ENCODE peak calls at places on chromosomes 12 and 14, in four cellular contexts. D is colonic mucosa; S is CD8-positive, alpha-beta T cell; R is CD4-positive, CD25-positive, alpha-beta regulatory T cell. A is an unnamed sample.

GRCh38 chr12:113422030-113422900 is at the start of gene SDSL:
- DNase-seq in D (peak; percentile 83), S (no peak), R (peak; percentile 15), A (no peak)

GRCh38 chr14:103275000-103275399 is 59.0 kb upstream of the EIF5 start:
- DNase-seq in D (no peak), S (no peak), R (no peak), A (no peak)

GRCh38 chr12:85519163-85519562 is 239.1 kb downstream of the ALX1 start:
- DNase-seq in D (no peak), S (no peak), R (no peak), A (no peak)

GRCh38 chr14:104370256-104370870 is 209.2 kb upstream of the C14orf180 start:
- DNase-seq in D (peak; percentile 24), S (no peak), R (peak; percentile 23), A (no peak)

GRCh38 chr14:105486974-105487448 is 325 bp downstream of the CRIP1 start:
- DNase-seq in D (peak; percentile 86), S (peak; percentile 56), R (peak; percentile 53), A (peak; percentile 68)

GRCh38 chr14:102833341-102833740 is 56.1 kb downstream of the TRAF3 start:
- DNase-seq in D (no peak), S (no peak), R (no peak), A (no peak)

GRCh38 chr14:34075826-34076225 is 125.0 kb upstream of the EGLN3 start:
- DNase-seq in D (no peak), S (no peak), R (no peak), A (no peak)

GRCh38 chr12:129237881-129238280 is 384.6 kb downstream of the GLT1D1 start:
- DNase-seq in D (no peak), S (no peak), R (no peak), A (no peak)

GRCh38 chr12:117792471-117792870 is 176.3 kb downstream of the KSR2 start:
- DNase-seq in D (no peak), S (no peak), R (no peak), A (no peak)

DNA sequence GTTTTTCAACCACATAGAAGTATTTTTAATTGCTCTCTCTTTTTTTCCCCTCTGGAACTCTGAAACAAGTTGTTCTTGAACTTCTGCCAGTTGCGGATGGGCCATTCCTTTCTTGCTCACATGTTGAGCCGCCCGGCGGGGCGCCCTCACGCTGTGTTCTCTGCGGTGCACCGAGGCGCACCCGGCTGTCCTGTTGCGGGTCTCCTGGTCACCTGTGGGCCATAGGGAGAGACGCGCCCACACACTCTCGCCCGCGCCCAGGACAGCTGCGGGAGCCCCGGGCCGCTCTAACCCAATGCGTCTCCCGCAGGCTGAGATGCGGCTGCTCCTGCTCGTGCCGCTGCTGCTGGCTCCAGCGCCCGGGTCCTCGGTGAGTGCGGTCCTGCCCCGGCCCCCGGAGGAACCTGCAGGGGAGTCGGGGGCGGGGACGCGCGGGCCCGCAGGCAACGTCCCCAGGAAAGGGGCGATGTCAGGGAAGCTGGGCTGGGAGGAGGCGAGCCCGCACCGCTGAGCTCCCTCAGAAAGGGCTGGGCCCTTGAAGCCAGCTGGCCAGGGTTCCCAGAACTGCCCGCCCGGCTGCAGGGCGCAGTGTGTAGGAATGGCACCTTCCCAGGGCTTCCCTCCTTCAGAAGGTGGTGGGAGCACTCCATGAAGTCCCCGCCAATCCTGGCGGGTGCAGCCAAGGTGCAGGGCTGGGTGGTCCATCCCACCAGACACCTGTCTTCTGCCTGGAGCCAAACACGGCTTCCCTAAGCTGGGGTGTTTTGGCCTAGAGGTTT is 2.3 kb downstream of the PAPLN start:
- DNase-seq in D (no peak), S (no peak), R (no peak), A (no peak)
- H3K27ac ChIP-seq in D (no peak overlapping the region), S (no peak overlapping the region), R (no peak overlapping the region), A (no peak overlapping the region)

DNA sequence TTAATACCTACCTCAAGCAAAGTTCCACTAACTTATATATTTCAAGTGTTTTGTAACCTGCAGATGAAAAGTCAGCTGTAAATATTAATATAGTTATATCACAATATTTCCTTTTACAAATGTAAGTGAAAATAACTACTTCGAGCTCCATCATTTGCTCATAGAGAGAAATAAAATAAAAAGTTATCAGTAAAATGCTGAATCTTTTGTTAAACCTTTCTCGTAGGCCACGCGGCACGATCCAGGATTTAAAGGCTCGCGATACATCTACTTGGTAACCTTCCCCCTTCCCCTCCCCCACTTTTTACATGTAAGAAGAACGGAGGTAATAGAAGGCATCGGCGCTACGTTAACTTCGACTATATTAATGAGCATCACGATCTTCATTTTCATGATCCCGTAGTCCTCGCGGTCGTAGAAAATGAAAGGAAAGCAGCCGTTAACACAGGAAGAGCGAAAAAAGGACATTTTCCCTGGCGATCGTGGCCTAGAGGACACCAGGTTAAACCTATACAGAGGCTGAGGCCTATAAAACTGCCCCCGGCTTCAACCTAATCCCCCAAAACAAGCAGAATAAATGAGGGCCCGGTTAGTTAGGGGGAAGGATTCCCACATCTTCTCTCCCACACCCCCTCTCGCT is 510 bp downstream of the HNRNPC start:
- DNase-seq in D (peak; percentile 45), S (peak; percentile 38), R (peak; percentile 81), A (peak; percentile 51)
- H3K4me1 ChIP-seq in D (peaks cover 9% of the 10 kb centered on the region), S (peaks cover 36% of the 10 kb centered on the region), R (peaks cover 49% of the 10 kb centered on the region), A (peaks cover 26% of the 10 kb centered on the region)

GRCh38 chr14:32343926-32344430 is 14.9 kb downstream of the AKAP6 start:
- DNase-seq in D (no peak), S (no peak), R (no peak), A (no peak)

GRCh38 chr14:32339188-32339587 is 10.1 kb downstream of the AKAP6 start:
- DNase-seq in D (no peak), S (no peak), R (no peak), A (no peak)

GRCh38 chr14:32342151-32342853 is 13.2 kb downstream of the AKAP6 start:
- DNase-seq in D (no peak), S (no peak), R (no peak), A (no peak)

GRCh38 chr14:32345311-32345771 is 16.2 kb downstream of the AKAP6 start:
- DNase-seq in D (peak; percentile 23), S (no peak), R (no peak), A (no peak)

GRCh38 chr14:32342854-32343200 is 13.7 kb downstream of the AKAP6 start:
- DNase-seq in D (no peak), S (no peak), R (no peak), A (no peak)
- H3K27ac ChIP-seq in D (no peak overlapping the region), S (no peak overlapping the region), R (no peak overlapping the region), A (no peak overlapping the region)

GRCh38 chr12:55934343-55934742 is 3.4 kb downstream of the DGKA start:
- DNase-seq in D (no peak), S (no peak), R (no peak), A (no peak)
- H3K4me1 ChIP-seq in D (peaks cover 23% of the 10 kb centered on the region), S (peaks cover 75% of the 10 kb centered on the region), R (peaks cover 72% of the 10 kb centered on the region), A (peaks cover 53% of the 10 kb centered on the region)

DNA sequence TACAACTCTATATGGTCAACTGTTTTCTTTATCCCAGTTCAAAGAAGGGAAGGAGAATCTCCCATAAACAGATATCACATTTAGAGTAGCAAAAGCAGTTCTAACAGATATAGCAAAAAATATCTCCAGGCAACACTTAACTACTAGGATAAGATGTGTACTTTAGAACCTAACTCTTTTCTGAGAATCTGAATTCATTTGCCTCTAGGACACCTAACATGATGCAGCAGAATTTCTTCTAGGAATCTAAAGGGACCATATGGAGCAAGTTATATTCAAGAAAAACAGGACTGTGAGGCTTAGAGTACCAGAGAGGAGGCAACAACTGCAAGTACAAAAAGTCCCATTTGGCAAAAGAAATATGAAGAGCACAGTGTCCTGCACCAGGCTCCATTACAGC is 24.4 kb upstream of the CAPRIN2 start:
- DNase-seq in D (no peak), S (no peak), R (no peak), A (no peak)
- H3K27ac ChIP-seq in D (no peak overlapping the region), S (no peak overlapping the region), R (no peak overlapping the region), A (no peak overlapping the region)

GRCh38 chr14:69133206-69134125 is 19.5 kb downstream of the DCAF5 start:
- DNase-seq in D (no peak), S (no peak), R (no peak), A (no peak)
- H3K4me1 ChIP-seq in D (peaks cover 4% of the 10 kb centered on the region), S (peaks cover 29% of the 10 kb centered on the region), R (peaks cover 18% of the 10 kb centered on the region), A (peaks cover 14% of the 10 kb centered on the region)